ENCODE peak calls at places on chromosomes 6 and 20, in five cellular contexts. I, X, J, C and R are unnamed samples.

GRCh38 chr20:38601216-38602184 is at the start of gene ARHGAP40:
- DNase-seq in I (no peak), X (no peak), J (no peak), C (no peak), R (peak)

GRCh38 chr6:30819287-30819917 is 64.9 kb upstream of the DDR1 start:
- DNase-seq in I (no peak), X (no peak), J (no peak), C (no peak), R (peak)

GRCh38 chr20:21251278-21251677 is 51.9 kb upstream of the XRN2 start:
- DNase-seq in I (no peak), X (no peak), J (no peak), C (no peak), R (peak)

GRCh38 chr6:36350681-36351091 is 14.0 kb upstream of the BNIP5 start:
- DNase-seq in I (no peak), X (no peak), J (peak), C (no peak), R (no peak)

GRCh38 chr6:137709424-137710281 is 157.4 kb upstream of the TNFAIP3 start:
- DNase-seq in I (no peak), X (no peak), J (peak), C (no peak), R (peak)

GRCh38 chr6:167747152-167747427 is 79.6 kb upstream of the AFDN start:
- DNase-seq in I (no peak), X (no peak), J (no peak), C (no peak), R (no peak)

GRCh38 chr20:45444050-45444449 is 25.5 kb upstream of the WFDC2 start:
- DNase-seq in I (no peak), X (no peak), J (no peak), C (peak), R (peak)

GRCh38 chr6:137705166-137706064 is 161.6 kb upstream of the TNFAIP3 start:
- DNase-seq in I (peak), X (peak), J (peak), C (peak), R (peak)

GRCh38 chr6:99711925-99712324 is 105.3 kb downstream of the PRDM13 start:
- DNase-seq in I (no peak), X (no peak), J (no peak), C (no peak), R (no peak)

GRCh38 chr20:38098952-38099351 is 65.4 kb downstream of the RPRD1B start:
- DNase-seq in I (no peak), X (no peak), J (no peak), C (no peak), R (no peak)

GRCh38 chr20:17680836-17681740 is 954 bp downstream of the RRBP1 start:
- DNase-seq in I (peak), X (peak), J (peak), C (peak), R (peak)

GRCh38 chr20:39638671-39639070 is 676.5 kb downstream of the DHX35 start:
- DNase-seq in I (no peak), X (no peak), J (no peak), C (no peak), R (no peak)

GRCh38 chr20:23131766-23132165 is 45.6 kb upstream of the CD93 start:
- DNase-seq in I (no peak), X (no peak), J (no peak), C (no peak), R (no peak)

GRCh38 chr6:33699131-33699530 is 12.4 kb downstream of the UQCC2 start:
- DNase-seq in I (no peak), X (no peak), J (no peak), C (no peak), R (no peak)

GRCh38 chr20:4813076-4813838 is 91.5 kb downstream of the PRND start:
- DNase-seq in I (peak), X (no peak), J (no peak), C (no peak), R (peak)

GRCh38 chr6:52611833-52612232 is 35.0 kb upstream of the TRAM2 start:
- DNase-seq in I (no peak), X (no peak), J (no peak), C (no peak), R (no peak)

GRCh38 chr6:128725271-128726233 is 157.4 kb upstream of the LAMA2 start:
- DNase-seq in I (peak), X (no peak), J (peak), C (peak), R (peak)

GRCh38 chr6:119348308-119349040 is 1.1 kb downstream of the MAN1A1 start:
- DNase-seq in I (peak), X (no peak), J (no peak), C (peak), R (peak)
- TF ChIP-seq CTCF in I (no peak), X (no peak), J (no peak), C (no peak), R (no peak)

GRCh38 chr6:88983532-88983931 is 20.1 kb upstream of the RNGTT start:
- DNase-seq in I (no peak), X (no peak), J (peak), C (peak), R (peak)
- TF ChIP-seq CTCF in I (peak), X (peak), J (peak), C (peak), R (no peak)

GRCh38 chr20:3783068-3783489 is 1.8 kb upstream of the SPEF1 start:
- DNase-seq in I (no peak), X (no peak), J (no peak), C (no peak), R (no peak)
- TF ChIP-seq CTCF in I (no peak), X (no peak), J (no peak), C (no peak), R (no peak)

GRCh38 chr20:953742-954141 is 37.6 kb upstream of the ANGPT4 start:
- DNase-seq in I (no peak), X (no peak), J (no peak), C (no peak), R (no peak)
- TF ChIP-seq CTCF in I (no peak), X (no peak), J (peak), C (no peak), R (no peak)

DNA sequence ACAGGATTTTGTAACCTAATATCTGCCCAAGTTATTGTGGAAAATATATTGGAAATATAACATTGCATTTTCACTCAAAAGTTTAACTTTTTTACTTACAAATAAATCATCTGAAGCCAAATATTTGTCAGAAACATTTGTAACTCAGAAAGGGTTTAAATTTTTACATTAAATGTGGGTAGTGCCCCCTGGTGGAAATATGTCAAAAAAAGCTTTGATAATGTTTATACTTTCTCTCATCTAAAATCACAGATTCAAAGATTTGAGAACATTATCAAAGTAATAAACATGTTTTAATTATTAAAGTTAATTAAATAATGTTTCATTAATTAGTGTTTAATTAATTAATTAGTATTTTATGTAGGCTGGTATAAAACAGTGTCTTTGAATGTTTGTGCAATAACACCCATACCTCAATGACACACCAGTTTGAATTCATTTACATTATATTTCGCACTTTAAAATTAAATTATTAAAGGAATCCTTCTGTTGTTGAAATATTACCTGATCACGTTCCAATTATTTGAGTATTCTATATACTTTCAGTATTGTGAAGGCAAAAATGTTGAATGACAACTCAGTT is 320.1 kb upstream of the FKBP1C start:
- DNase-seq in I (no peak), X (no peak), J (no peak), C (no peak), R (no peak)
- TF ChIP-seq CTCF in I (no peak), X (no peak), J (no peak), C (peak), R (peak)

GRCh38 chr6:139109558-139109957 is 25.3 kb upstream of the HECA start:
- DNase-seq in I (no peak), X (no peak), J (peak), C (peak), R (peak)
- TF ChIP-seq CTCF in I (peak), X (no peak), J (no peak), C (peak), R (no peak)

GRCh38 chr6:48111143-48111506 is at the start of gene PTCHD4:
- DNase-seq in I (peak), X (no peak), J (peak), C (no peak), R (no peak)
- TF ChIP-seq CTCF in I (no peak), X (no peak), J (no peak), C (no peak), R (no peak)

GRCh38 chr20:33838035-33838864 is 27.1 kb downstream of the CHMP4B start:
- DNase-seq in I (no peak), X (no peak), J (no peak), C (no peak), R (no peak)
- TF ChIP-seq CTCF in I (no peak), X (no peak), J (no peak), C (no peak), R (no peak)

DNA sequence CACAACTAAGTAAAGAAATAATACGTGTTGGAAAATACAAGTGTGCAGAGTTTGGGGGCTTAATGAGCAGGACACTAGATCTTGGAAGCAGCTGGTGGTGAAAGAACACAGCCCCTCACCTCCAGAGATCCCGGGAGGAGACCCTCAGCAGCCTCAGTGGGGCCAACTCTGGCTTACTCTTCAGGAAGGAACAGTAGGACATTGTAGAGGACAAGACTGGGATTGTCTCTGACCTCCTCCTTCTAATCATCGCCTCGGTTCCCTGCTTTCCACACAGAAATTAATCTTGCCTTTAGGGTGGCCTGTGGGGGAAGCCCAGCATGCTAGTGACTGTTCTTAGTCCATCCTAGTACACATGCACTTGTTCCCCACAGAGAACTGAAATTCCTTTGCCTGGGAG is 130.7 kb downstream of the AKAP7 start:
- DNase-seq in I (no peak), X (no peak), J (no peak), C (no peak), R (no peak)
- TF ChIP-seq CTCF in I (no peak), X (no peak), J (no peak), C (no peak), R (no peak)